ENCODE peak calls at places on chromosomes 4 and X, in eight cellular contexts. P, U, R, L, O, Z, H and T are unnamed samples.

GRCh38 chr4:187840814-187841213 is 154.8 kb upstream of the ZFP42 start:
- DNase-seq in P (no peak), U (peak), R (peak), L (no peak), O (no peak), Z (no peak), H (no peak), T (no peak)

GRCh38 chr4:100147198-100147597 is 43.1 kb downstream of the DDIT4L start:
- DNase-seq in P (no peak), U (no peak), R (no peak), L (no peak), O (no peak), Z (no peak), H (no peak), T (no peak)

GRCh38 chrX:35561985-35562384 is 236.2 kb upstream of the MAGEB16 start:
- DNase-seq in P (no peak), U (no peak), R (no peak), L (no peak), O (no peak), Z (no peak), H (no peak), T (no peak)

GRCh38 chrX:27583976-27584375 is 6.2 kb upstream of the DCAF8L2 start:
- DNase-seq in P (no peak), U (peak), R (no peak), L (no peak), O (no peak), Z (no peak), H (no peak), T (no peak)

GRCh38 chr4:38132843-38133662 is 172.9 kb downstream of the PTTG2 start:
- DNase-seq in P (no peak), U (no peak), R (no peak), L (no peak), O (no peak), Z (no peak), H (no peak), T (no peak)

GRCh38 chrX:2497961-2498780 is 2.6 kb downstream of the DHRSX start:
- DNase-seq in P (no peak), U (peak), R (no peak), L (no peak), O (no peak), Z (no peak), H (no peak), T (no peak)

GRCh38 chr4:182835006-182835740 is 82.0 kb downstream of the DCTD start:
- DNase-seq in P (no peak), U (no peak), R (no peak), L (no peak), O (no peak), Z (no peak), H (no peak), T (no peak)

GRCh38 chr4:82623284-82623683 is 61.5 kb upstream of the TMEM150C start:
- DNase-seq in P (no peak), U (no peak), R (no peak), L (no peak), O (no peak), Z (no peak), H (no peak), T (no peak)

GRCh38 chr4:150139297-150139696 is 61.1 kb downstream of the DCLK2 start:
- DNase-seq in P (no peak), U (no peak), R (no peak), L (no peak), O (no peak), Z (no peak), H (no peak), T (no peak)

GRCh38 chrX:120790118-120790517 is 85.5 kb downstream of the CT47B1 start:
- DNase-seq in P (no peak), U (peak), R (peak), L (no peak), O (peak), Z (peak), H (peak), T (no peak)

GRCh38 chr4:26503844-26504243 is 13.6 kb upstream of the CCKAR start:
- DNase-seq in P (no peak), U (no peak), R (no peak), L (no peak), O (no peak), Z (no peak), H (no peak), T (no peak)

GRCh38 chr4:36241771-36242170 is 2.5 kb downstream of the ARAP2 start:
- DNase-seq in P (no peak), U (no peak), R (no peak), L (no peak), O (no peak), Z (no peak), H (no peak), T (no peak)

GRCh38 chr4:127730142-127730913 is at the start of gene SLC25A31:
- DNase-seq in P (no peak), U (no peak), R (no peak), L (no peak), O (no peak), Z (no peak), H (no peak), T (no peak)

GRCh38 chrX:32448320-32448719 is 763.0 kb downstream of the DMD start:
- DNase-seq in P (no peak), U (no peak), R (no peak), L (no peak), O (peak), Z (no peak), H (no peak), T (no peak)

GRCh38 chr4:70158576-70158975 is 4.5 kb downstream of the PRR27 start:
- DNase-seq in P (no peak), U (no peak), R (no peak), L (no peak), O (no peak), Z (no peak), H (peak), T (no peak)

GRCh38 chr4:63492515-63492914 is 916.7 kb downstream of the TECRL start:
- DNase-seq in P (no peak), U (no peak), R (no peak), L (no peak), O (no peak), Z (no peak), H (no peak), T (no peak)

GRCh38 chr4:141768954-141769353 is 132.6 kb downstream of the IL15 start:
- DNase-seq in P (no peak), U (peak), R (no peak), L (no peak), O (no peak), Z (peak), H (no peak), T (no peak)

GRCh38 chrX:49079489-49080428 is at the start of gene WDR45:
- DNase-seq in P (peak), U (peak), R (peak), L (peak), O (peak), Z (peak), H (peak), T (peak)

GRCh38 chr4:128355301-128355700 is 67.7 kb upstream of the PGRMC2 start:
- DNase-seq in P (no peak), U (no peak), R (no peak), L (no peak), O (peak), Z (no peak), H (no peak), T (no peak)

GRCh38 chr4:162683659-162684370 is 482.9 kb downstream of the NAF1 start:
- DNase-seq in P (no peak), U (no peak), R (no peak), L (no peak), O (no peak), Z (no peak), H (no peak), T (no peak)

GRCh38 chr4:76626686-76627465 is 191.8 kb downstream of the SHROOM3 start:
- DNase-seq in P (no peak), U (peak), R (no peak), L (no peak), O (peak), Z (no peak), H (no peak), T (no peak)

GRCh38 chr4:150348079-150348478 is 233.9 kb upstream of the MAB21L2 start:
- DNase-seq in P (no peak), U (peak), R (no peak), L (no peak), O (peak), Z (no peak), H (no peak), T (no peak)

GRCh38 chr4:122450847-122451246 is 5.7 kb downstream of the IL2 start:
- DNase-seq in P (peak), U (peak), R (no peak), L (peak), O (peak), Z (peak), H (no peak), T (no peak)

GRCh38 chr4:26178874-26179273 is 141.9 kb upstream of the RBPJ start:
- DNase-seq in P (no peak), U (no peak), R (no peak), L (peak), O (no peak), Z (no peak), H (peak), T (no peak)

GRCh38 chrX:113828470-113828869 is 755.4 kb upstream of the HTR2C start:
- DNase-seq in P (no peak), U (no peak), R (no peak), L (no peak), O (no peak), Z (no peak), H (no peak), T (no peak)

GRCh38 chr4:126850286-126850685 is 782.5 kb upstream of the INTU start:
- DNase-seq in P (no peak), U (peak), R (peak), L (no peak), O (peak), Z (peak), H (no peak), T (no peak)

GRCh38 chr4:21470531-21470930 is 478.0 kb downstream of the KCNIP4 start:
- DNase-seq in P (no peak), U (no peak), R (peak), L (no peak), O (peak), Z (no peak), H (peak), T (no peak)

GRCh38 chrX:98371994-98372393 is 1488.3 kb downstream of the RPA4 start:
- DNase-seq in P (no peak), U (no peak), R (no peak), L (no peak), O (no peak), Z (no peak), H (no peak), T (no peak)

GRCh38 chr4:73853718-73854473 is 800 bp downstream of the PF4V1 start:
- DNase-seq in P (no peak), U (no peak), R (no peak), L (no peak), O (no peak), Z (no peak), H (no peak), T (no peak)

GRCh38 chrX:49199906-49200771 is at the start of gene SYP:
- DNase-seq in P (peak), U (peak), R (peak), L (peak), O (peak), Z (peak), H (peak), T (peak)

GRCh38 chr4:178632415-178632814 is 1190.2 kb upstream of the AGA start:
- DNase-seq in P (no peak), U (no peak), R (peak), L (no peak), O (no peak), Z (no peak), H (no peak), T (no peak)

GRCh38 chrX:1483843-1484637 is 31.3 kb upstream of the ASMTL start:
- DNase-seq in P (peak), U (no peak), R (no peak), L (peak), O (no peak), Z (no peak), H (no peak), T (no peak)

GRCh38 chr4:153782567-153782966 is 6.3 kb downstream of the SFRP2 start:
- DNase-seq in P (no peak), U (no peak), R (no peak), L (no peak), O (peak), Z (no peak), H (no peak), T (no peak)

GRCh38 chr4:244471-244870 is 60.8 kb downstream of the ZNF732 start:
- DNase-seq in P (peak), U (no peak), R (peak), L (peak), O (peak), Z (no peak), H (peak), T (peak)

GRCh38 chrX:20487227-20487626 is 220.5 kb upstream of the RPS6KA3 start:
- DNase-seq in P (no peak), U (peak), R (no peak), L (no peak), O (no peak), Z (peak), H (no peak), T (no peak)

GRCh38 chrX:41889317-41890025 is 33.9 kb downstream of the CASK start:
- DNase-seq in P (no peak), U (peak), R (no peak), L (no peak), O (no peak), Z (no peak), H (no peak), T (no peak)